ENCODE peak calls at places on chromosomes 16 and 17, in four cellular contexts. V is stomach, F is left lung, S is fibroblast of lung. E is an unnamed sample.

GRCh38 chr17:4178651-4179050 is 35.7 kb downstream of the CYB5D2 start:
- DNase-seq in V (no peak), S (no peak), F (no peak), E (no peak)

GRCh38 chr17:17837380-17837821 is 615 bp upstream of the SREBF1 start:
- DNase-seq in V (no peak), F (no peak), S (peak; percentile 85), E (no peak)

GRCh38 chr16:15054357-15055140 is 1.3 kb downstream of the NTAN1 start:
- DNase-seq in F (no peak), V (no peak), S (no peak), E (no peak)

GRCh38 chr17:9987779-9988585 is 82.9 kb upstream of the RCVRN start:
- DNase-seq in S (peak; percentile 40), V (no peak), F (no peak), E (no peak)

GRCh38 chr17:75068750-75069149 is 19.0 kb upstream of the SLC16A5 start:
- DNase-seq in S (no peak), F (no peak), V (no peak), E (no peak)

GRCh38 chr16:14070877-14071575 is at the start of gene MRTFB:
- DNase-seq in F (peak; percentile 92), S (peak; percentile 53), V (peak; percentile 88), E (peak; percentile 73)

GRCh38 chr17:18070861-18071340 is 16.8 kb upstream of the DRG2 start:
- DNase-seq in F (no peak), V (no peak), S (peak; percentile 38), E (no peak)

GRCh38 chr16:61374071-61374470 is 662.2 kb downstream of the CDH8 start:
- DNase-seq in S (no peak), V (no peak), F (no peak), E (no peak)

GRCh38 chr17:69560987-69561441 is 146.5 kb downstream of the MAP2K6 start:
- DNase-seq in F (no peak), S (peak; percentile 6), V (no peak), E (no peak)

GRCh38 chr17:75390982-75391381 is 14.5 kb downstream of the GRB2 start:
- DNase-seq in F (no peak), V (no peak), S (peak; percentile 61), E (no peak)

GRCh38 chr16:87635541-87636049 is 33.3 kb downstream of the JPH3 start:
- DNase-seq in S (peak; percentile 28), F (peak; percentile 66), V (peak; percentile 59), E (peak; percentile 41)

GRCh38 chr16:342455-343213 is 9.9 kb downstream of the AXIN1 start:
- DNase-seq in S (no peak), V (no peak), F (no peak), E (no peak)

GRCh38 chr16:17244865-17245264 is 225.9 kb downstream of the XYLT1 start:
- DNase-seq in V (no peak), F (no peak), S (no peak), E (no peak)

GRCh38 chr17:30005709-30006320 is 64.4 kb downstream of the EFCAB5 start:
- DNase-seq in S (peak; percentile 5), V (no peak), F (no peak), E (no peak)

GRCh38 chr16:813204-813915 is 12.8 kb upstream of the GNG13 start:
- DNase-seq in S (peak; percentile 20), F (no peak), V (no peak), E (peak; percentile 16)

GRCh38 chr16:11632455-11632921 is 35.8 kb upstream of the SNN start:
- DNase-seq in F (no peak), S (peak; percentile 78), V (no peak), E (no peak)

GRCh38 chr17:73566905-73567782 is 77.1 kb downstream of the SDK2 start:
- DNase-seq in F (peak; percentile 54), S (no peak), V (no peak), E (no peak)

DNA sequence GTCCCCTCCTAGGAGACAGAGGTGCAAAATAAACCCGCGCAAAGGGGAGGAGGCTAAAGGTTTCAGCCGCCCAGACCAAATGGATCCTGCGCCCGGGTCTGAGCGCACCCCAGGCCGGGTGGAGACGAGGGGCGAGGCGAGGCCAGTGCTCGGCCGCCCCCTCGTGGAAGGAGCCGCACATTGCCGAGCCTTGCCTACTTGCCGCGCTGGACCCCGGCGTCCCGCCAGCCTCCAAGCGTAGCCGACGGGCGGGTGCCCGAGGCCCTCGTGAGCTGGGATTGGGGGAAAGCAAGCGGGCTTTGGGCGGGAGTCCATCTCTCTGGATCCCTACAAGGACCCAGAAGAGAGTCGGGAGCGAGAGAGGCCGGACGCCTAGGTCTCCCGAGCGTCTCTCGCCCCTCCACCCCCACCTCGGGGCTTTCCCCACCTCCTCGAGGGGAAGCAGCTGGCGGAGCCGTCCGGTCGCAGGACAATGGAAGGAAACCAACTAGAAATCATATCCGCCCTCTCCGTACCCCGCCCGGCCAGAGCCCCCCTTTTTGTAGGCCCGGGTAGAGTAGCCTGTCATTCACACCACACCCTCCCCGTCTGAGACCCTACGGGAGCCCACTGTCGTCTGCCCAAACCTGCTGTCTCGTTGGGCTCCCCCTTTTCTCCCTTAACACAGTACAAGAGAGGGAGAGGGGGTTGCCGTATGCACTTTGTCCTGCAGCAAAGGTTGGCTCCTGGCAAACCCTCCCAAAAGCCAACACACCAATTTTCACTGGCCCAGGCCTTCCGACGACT is 664 bp upstream of the BCL6B start:
- DNase-seq in S (peak; percentile 49), F (peak; percentile 96), V (peak; percentile 86), E (peak; percentile 65)
- H3K4me3 ChIP-seq in S (peak overlapping the region; percentile 15), F (peak overlapping the region; percentile 19), V (peak overlapping the region; percentile 25), E (peak overlapping the region; percentile 44)

GRCh38 chr17:7107012-7107754 is 7.4 kb downstream of the ASGR2 start:
- DNase-seq in F (no peak), S (no peak), V (no peak), E (no peak)

GRCh38 chr17:7108981-7109380 is 5.6 kb downstream of the ASGR2 start:
- DNase-seq in V (no peak), F (no peak), S (no peak), E (no peak)

GRCh38 chr17:7109461-7110322 is 4.9 kb downstream of the ASGR2 start:
- DNase-seq in F (no peak), S (no peak), V (no peak), E (no peak)

GRCh38 chr17:7107795-7108559 is 6.6 kb downstream of the ASGR2 start:
- DNase-seq in F (no peak), S (no peak), V (no peak), E (no peak)

DNA sequence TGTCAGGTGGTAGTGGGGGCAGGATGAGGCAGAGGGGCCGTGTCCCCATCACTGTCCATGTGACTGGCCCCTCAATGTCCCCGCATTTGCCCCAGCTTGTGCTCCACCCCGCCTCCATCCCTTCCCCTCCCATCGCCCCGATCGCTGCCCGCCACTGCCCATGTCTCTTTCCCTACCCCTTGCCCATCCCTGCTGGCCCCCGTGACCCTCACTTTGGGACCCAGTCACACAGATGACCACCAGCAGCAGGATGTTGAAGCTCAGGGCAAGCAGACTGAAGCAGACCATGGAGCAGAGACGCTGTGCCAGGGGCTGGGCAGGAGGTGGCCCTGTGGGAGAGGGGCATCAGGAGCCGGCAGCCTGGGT is 6.1 kb downstream of the ASGR2 start:
- DNase-seq in V (no peak), F (no peak), S (no peak), E (no peak)
- H3K4me1 ChIP-seq in V (no peaks in the 10 kb centered on the region), F (peaks cover 3% of the 10 kb centered on the region), S (no peaks in the 10 kb centered on the region), E (no peaks in the 10 kb centered on the region)

GRCh38 chr17:43021739-43022512 is at the start of gene VAT1:
- DNase-seq in V (peak; percentile 82), S (peak; percentile 74), F (peak; percentile 97), E (peak; percentile 46)
- H3K27ac ChIP-seq in V (peak within 1 kb of the TSS; percentile 86), S (peak within 1 kb of the TSS; percentile 81), F (peak within 1 kb of the TSS; percentile 90), E (peak within 1 kb of the TSS; percentile 61)

GRCh38 chr16:2148714-2149629 is 547 bp downstream of the RAB26 start:
- DNase-seq in S (no peak), V (peak; percentile 48), F (no peak), E (no peak)
- H3K4me3 ChIP-seq in S (peak overlapping the region; percentile 21), V (peak overlapping the region; percentile 53), F (peak overlapping the region; percentile 22), E (peak overlapping the region; percentile 54)

DNA sequence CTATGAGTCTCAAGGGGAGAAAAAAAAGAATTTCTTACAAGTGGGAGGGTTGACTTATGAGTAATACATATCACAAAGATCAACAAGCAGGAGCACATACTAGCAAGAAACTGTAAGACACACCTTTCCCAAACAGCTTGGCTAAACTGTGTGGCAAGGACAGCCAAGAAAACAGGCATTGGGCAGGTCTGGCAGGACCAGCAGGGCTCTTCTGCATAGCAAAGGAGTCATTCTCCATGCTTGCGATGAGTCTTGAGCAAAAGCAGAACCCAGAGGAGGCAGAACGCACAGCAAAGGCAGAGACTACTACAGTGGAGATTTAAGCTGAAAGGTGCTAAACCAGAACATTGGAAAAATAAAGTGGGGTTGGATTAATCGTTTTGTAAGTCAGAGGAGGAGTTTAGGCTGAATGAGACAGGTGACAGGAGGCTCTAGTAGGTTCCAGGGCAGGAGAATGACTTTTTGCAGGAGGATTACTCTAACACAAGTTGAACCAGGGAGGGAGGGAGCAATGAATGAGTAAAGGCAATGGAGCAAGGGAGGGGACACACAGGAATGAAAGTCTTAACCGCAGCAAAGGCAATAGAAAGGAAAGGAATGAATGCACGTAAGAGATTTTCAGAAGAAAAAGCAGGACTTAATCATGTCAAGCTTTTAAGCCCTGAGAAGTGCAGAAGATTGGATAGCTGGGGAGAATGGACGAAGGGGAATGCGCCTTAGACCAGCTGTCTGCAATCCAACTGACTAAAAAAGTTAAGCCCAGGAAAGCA is 2.7 kb downstream of the N4BP1 start:
- DNase-seq in F (no peak), V (peak; percentile 76), S (no peak), E (no peak)
- H3K4me1 ChIP-seq in F (peaks cover 82% of the 10 kb centered on the region), V (peaks cover 74% of the 10 kb centered on the region), S (peaks cover 2% of the 10 kb centered on the region), E (peaks cover 40% of the 10 kb centered on the region)